ENCODE peak calls at places on chromosomes 5 and 9, in six cellular contexts. W is activated CD8-positive, alpha-beta T cell treated with anti-CD3 and anti-CD28 coated beads for 36 hours; V is epithelial cell of esophagus; O is endothelial cell; T is glutamatergic neuron; H is cardiac muscle cell. J is an unnamed sample.

GRCh38 chr5:1465966-1466471 is 20.8 kb upstream of the SLC6A3 start:
- DNase-seq in H (no peak), W (no peak), V (no peak), T (no peak), O (no peak), J (no peak)

GRCh38 chr9:12817702-12818101 is 42.9 kb downstream of the LURAP1L start:
- DNase-seq in V (peak), O (no peak), W (no peak), H (no peak), T (peak), J (no peak)

GRCh38 chr9:42386477-42386876 is 203.0 kb downstream of the SPATA31A6 start:
- DNase-seq in H (no peak), V (no peak), O (no peak), T (no peak), W (no peak), J (no peak)

GRCh38 chr5:1731091-1731639 is 68.5 kb downstream of the MRPL36 start:
- DNase-seq in H (no peak), O (peak), V (no peak), T (no peak), W (no peak), J (no peak)

GRCh38 chr9:94139672-94140417 is 55.6 kb downstream of the PTPDC1 start:
- DNase-seq in W (no peak), H (peak), T (peak), V (peak), O (no peak), J (no peak)

GRCh38 chr9:115507148-115507547 is 389.2 kb upstream of the TNC start:
- DNase-seq in T (no peak), O (no peak), H (no peak), W (no peak), V (no peak), J (no peak)

GRCh38 chr9:33464045-33464636 is 9.6 kb downstream of the NOL6 start:
- DNase-seq in W (no peak), T (no peak), O (no peak), V (peak), H (no peak), J (no peak)

GRCh38 chr5:179833056-179833708 is 12.5 kb downstream of the SQSTM1 start:
- DNase-seq in W (no peak), T (no peak), V (no peak), H (no peak), O (no peak), J (no peak)

GRCh38 chr5:161562446-161562845 is 15.9 kb upstream of the GABRB2 start:
- DNase-seq in H (no peak), O (no peak), T (no peak), V (no peak), W (no peak), J (no peak)

GRCh38 chr9:93812410-93812668 is 142.8 kb downstream of the BARX1 start:
- DNase-seq in O (no peak), T (no peak), H (no peak), W (no peak), V (no peak), J (no peak)

GRCh38 chr9:124011460-124012301 is at the start of gene LHX2:
- DNase-seq in H (peak), W (peak), T (peak), O (peak), V (peak), J (no peak)

GRCh38 chr5:13470975-13471374 is 473.5 kb downstream of the DNAH5 start:
- DNase-seq in O (no peak), H (no peak), W (no peak), V (no peak), T (no peak), J (no peak)

GRCh38 chr5:32461441-32462120 is 17.0 kb upstream of the ZFR start:
- DNase-seq in V (no peak), W (no peak), T (no peak), H (no peak), O (no peak), J (no peak)

GRCh38 chr5:176796970-176797369 is 13.4 kb upstream of the UNC5A start:
- DNase-seq in T (no peak), H (no peak), O (no peak), V (no peak), W (no peak), J (no peak)

DNA sequence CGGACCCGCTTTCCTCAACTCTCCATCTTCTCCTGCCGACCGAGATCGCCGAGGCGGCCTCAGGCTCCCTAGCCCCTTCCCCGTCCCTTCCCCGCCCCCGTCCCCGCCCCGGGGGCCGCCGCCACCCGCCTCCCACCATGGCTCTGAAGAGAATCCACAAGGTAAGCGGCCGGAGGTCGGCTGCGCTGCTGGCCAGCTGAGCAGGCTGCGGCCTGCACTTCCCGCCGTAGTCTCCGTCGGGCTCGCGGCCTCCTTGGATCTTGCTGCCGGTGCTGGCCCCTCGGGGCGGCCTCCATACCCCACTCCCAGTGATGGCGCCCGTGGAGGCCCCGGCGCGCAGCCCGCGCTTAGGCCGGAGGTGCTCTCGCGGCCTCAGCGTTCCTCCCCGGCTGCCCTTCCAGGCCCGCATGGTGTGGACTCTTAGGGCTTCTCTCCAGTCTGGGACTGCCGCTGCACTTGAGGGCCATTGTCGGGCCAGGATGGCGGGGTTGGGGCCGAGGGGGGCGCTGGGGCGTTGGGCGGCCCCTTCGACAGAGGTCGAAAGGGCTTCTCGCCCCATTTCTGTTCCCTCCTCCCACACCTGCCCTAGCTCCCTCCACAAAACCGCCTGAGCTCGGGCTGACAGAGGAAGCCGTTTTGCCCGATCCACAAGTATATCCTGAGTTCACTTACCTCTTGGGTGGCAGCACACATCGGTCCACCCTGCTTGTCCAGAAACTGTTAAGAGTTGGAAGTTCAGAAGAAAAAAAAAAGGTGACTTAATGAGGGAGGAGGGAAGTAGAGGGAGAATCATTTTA is 714 bp downstream of the UBE2D2 start:
- DNase-seq in H (peak), V (peak), O (peak), W (peak), T (peak), J (peak)
- TF ChIP-seq CTCF in H (no peak), V (no peak), O (no peak), W (no peak), T (no peak), J (no peak)

GRCh38 chr9:35415769-35416427 is 74.0 kb upstream of the RUSC2 start:
- DNase-seq in T (no peak), W (no peak), O (no peak), H (no peak), V (peak), J (no peak)
- TF ChIP-seq CTCF in T (no peak), W (no peak), O (no peak), H (no peak), V (peak), J (peak)

DNA sequence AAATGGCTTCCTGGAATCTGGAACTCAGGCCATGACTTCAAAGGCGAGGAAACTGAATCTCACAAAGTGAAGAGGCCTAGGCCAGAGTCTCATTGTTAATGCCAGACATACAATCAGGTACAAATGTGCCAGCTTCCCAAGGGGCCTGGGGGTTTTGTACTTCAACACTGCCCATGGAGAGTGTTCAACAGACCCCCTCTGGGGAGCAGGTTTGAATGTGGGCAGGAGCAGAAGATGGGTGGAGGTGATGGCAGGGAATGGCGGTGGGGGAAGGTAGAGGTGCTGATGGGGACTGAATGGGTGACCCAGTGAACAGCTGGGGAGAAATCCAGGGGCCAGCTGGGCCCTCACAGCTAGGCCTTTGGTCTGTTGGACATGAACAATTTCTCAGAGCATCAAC is 12.0 kb downstream of the FOXI1 start:
- DNase-seq in W (no peak), H (no peak), O (no peak), V (no peak), T (no peak), J (no peak)
- TF ChIP-seq CTCF in W (no peak), H (no peak), O (no peak), V (no peak), T (no peak), J (no peak)

GRCh38 chr5:178590924-178591423 is 781 bp upstream of the COL23A1 start:
- DNase-seq in V (peak), W (no peak), H (no peak), T (no peak), O (no peak), J (no peak)
- TF ChIP-seq CTCF in V (no peak), W (peak), H (peak), T (no peak), O (no peak), J (no peak)

J was measured in progenitor cell of endocrine pancreas.